ENCODE peak calls at places on chromosomes 5 and 9, in nine cellular contexts. One of them, this sample, is unnamed.

GRCh38 chr5:52794519-52794918 is 6.8 kb downstream of the ITGA1 start:
- DNase-seq in activated CD8-positive, alpha-beta memory T cell treated with anti-CD3 and anti-CD28 coated beads for 4 hours: no peak
- DNase-seq in stimulated activated CD4-positive, alpha-beta T cell treated with anti-CD3 and anti-CD28 coated beads, Interleukin-12 subunit alpha, Interleukin-12 subunit beta, amount 100 ng/mL, for 48 hours: no peak
- DNase-seq in ascending aorta: no peak
- DNase-seq in kidney tubule cell: no peak
- DNase-seq in OCI-LY7: no peak
- DNase-seq in NCI-H1105: no peak
- DNase-seq in K562: no peak
- DNase-seq in naive thymus-derived CD4-positive, alpha-beta T cell: no peak
- DNase-seq in this sample: no peak

GRCh38 chr9:137368431-137369110 is 54.4 kb downstream of the EXD3 start:
- DNase-seq in activated CD8-positive, alpha-beta memory T cell treated with anti-CD3 and anti-CD28 coated beads for 4 hours: no peak
- DNase-seq in stimulated activated CD4-positive, alpha-beta T cell treated with anti-CD3 and anti-CD28 coated beads, Interleukin-12 subunit alpha, Interleukin-12 subunit beta, amount 100 ng/mL, for 48 hours: no peak
- DNase-seq in ascending aorta: peak; percentile 65
- DNase-seq in kidney tubule cell: no peak
- DNase-seq in OCI-LY7: no peak
- DNase-seq in NCI-H1105: no peak
- DNase-seq in K562: no peak
- DNase-seq in naive thymus-derived CD4-positive, alpha-beta T cell: no peak
- DNase-seq in this sample: no peak

GRCh38 chr5:9239626-9240025 is 306.2 kb downstream of the SEMA5A start:
- DNase-seq in activated CD8-positive, alpha-beta memory T cell treated with anti-CD3 and anti-CD28 coated beads for 4 hours: no peak
- DNase-seq in stimulated activated CD4-positive, alpha-beta T cell treated with anti-CD3 and anti-CD28 coated beads, Interleukin-12 subunit alpha, Interleukin-12 subunit beta, amount 100 ng/mL, for 48 hours: no peak
- DNase-seq in ascending aorta: no peak
- DNase-seq in kidney tubule cell: peak; percentile 30
- DNase-seq in OCI-LY7: no peak
- DNase-seq in NCI-H1105: no peak
- DNase-seq in K562: no peak
- DNase-seq in naive thymus-derived CD4-positive, alpha-beta T cell: no peak
- DNase-seq in this sample: no peak

GRCh38 chr5:149941795-149942194 is 2.8 kb downstream of the PDE6A start:
- DNase-seq in activated CD8-positive, alpha-beta memory T cell treated with anti-CD3 and anti-CD28 coated beads for 4 hours: no peak
- DNase-seq in stimulated activated CD4-positive, alpha-beta T cell treated with anti-CD3 and anti-CD28 coated beads, Interleukin-12 subunit alpha, Interleukin-12 subunit beta, amount 100 ng/mL, for 48 hours: no peak
- DNase-seq in ascending aorta: peak; percentile 28
- DNase-seq in kidney tubule cell: no peak
- DNase-seq in OCI-LY7: no peak
- DNase-seq in NCI-H1105: no peak
- DNase-seq in K562: no peak
- DNase-seq in naive thymus-derived CD4-positive, alpha-beta T cell: no peak
- DNase-seq in this sample: no peak

GRCh38 chr5:170228756-170229459 is 3.9 kb upstream of the C5orf58 start:
- DNase-seq in activated CD8-positive, alpha-beta memory T cell treated with anti-CD3 and anti-CD28 coated beads for 4 hours: no peak
- DNase-seq in stimulated activated CD4-positive, alpha-beta T cell treated with anti-CD3 and anti-CD28 coated beads, Interleukin-12 subunit alpha, Interleukin-12 subunit beta, amount 100 ng/mL, for 48 hours: no peak
- DNase-seq in ascending aorta: no peak
- DNase-seq in kidney tubule cell: no peak
- DNase-seq in OCI-LY7: no peak
- DNase-seq in NCI-H1105: no peak
- DNase-seq in K562: no peak
- DNase-seq in naive thymus-derived CD4-positive, alpha-beta T cell: no peak
- DNase-seq in this sample: no peak

GRCh38 chr9:93264338-93265125 is 80.6 kb downstream of the WNK2 start:
- DNase-seq in activated CD8-positive, alpha-beta memory T cell treated with anti-CD3 and anti-CD28 coated beads for 4 hours: no peak
- DNase-seq in stimulated activated CD4-positive, alpha-beta T cell treated with anti-CD3 and anti-CD28 coated beads, Interleukin-12 subunit alpha, Interleukin-12 subunit beta, amount 100 ng/mL, for 48 hours: no peak
- DNase-seq in ascending aorta: peak; percentile 30
- DNase-seq in kidney tubule cell: no peak
- DNase-seq in OCI-LY7: no peak
- DNase-seq in NCI-H1105: no peak
- DNase-seq in K562: no peak
- DNase-seq in naive thymus-derived CD4-positive, alpha-beta T cell: no peak
- DNase-seq in this sample: no peak

GRCh38 chr5:150410524-150411244 is 2.0 kb downstream of the CD74 start:
- DNase-seq in activated CD8-positive, alpha-beta memory T cell treated with anti-CD3 and anti-CD28 coated beads for 4 hours: no peak
- DNase-seq in stimulated activated CD4-positive, alpha-beta T cell treated with anti-CD3 and anti-CD28 coated beads, Interleukin-12 subunit alpha, Interleukin-12 subunit beta, amount 100 ng/mL, for 48 hours: peak; percentile 29
- DNase-seq in ascending aorta: peak; percentile 86
- DNase-seq in kidney tubule cell: peak; percentile 73
- DNase-seq in OCI-LY7: peak; percentile 96
- DNase-seq in NCI-H1105: peak; percentile 26
- DNase-seq in K562: no peak
- DNase-seq in naive thymus-derived CD4-positive, alpha-beta T cell: no peak
- DNase-seq in this sample: peak; percentile 85

GRCh38 chr9:116152390-116152789 is 1.2 kb upstream of the PAPPA start:
- DNase-seq in activated CD8-positive, alpha-beta memory T cell treated with anti-CD3 and anti-CD28 coated beads for 4 hours: no peak
- DNase-seq in stimulated activated CD4-positive, alpha-beta T cell treated with anti-CD3 and anti-CD28 coated beads, Interleukin-12 subunit alpha, Interleukin-12 subunit beta, amount 100 ng/mL, for 48 hours: no peak
- DNase-seq in ascending aorta: no peak
- DNase-seq in kidney tubule cell: peak; percentile 61
- DNase-seq in OCI-LY7: no peak
- DNase-seq in NCI-H1105: no peak
- DNase-seq in K562: peak; percentile 14
- DNase-seq in naive thymus-derived CD4-positive, alpha-beta T cell: no peak
- DNase-seq in this sample: no peak

GRCh38 chr9:71647094-71647591 is 121.2 kb downstream of the CEMIP2 start:
- DNase-seq in activated CD8-positive, alpha-beta memory T cell treated with anti-CD3 and anti-CD28 coated beads for 4 hours: no peak
- DNase-seq in stimulated activated CD4-positive, alpha-beta T cell treated with anti-CD3 and anti-CD28 coated beads, Interleukin-12 subunit alpha, Interleukin-12 subunit beta, amount 100 ng/mL, for 48 hours: no peak
- DNase-seq in ascending aorta: peak; percentile 79
- DNase-seq in kidney tubule cell: peak; percentile 69
- DNase-seq in OCI-LY7: no peak
- DNase-seq in NCI-H1105: no peak
- DNase-seq in K562: peak; percentile 61
- DNase-seq in naive thymus-derived CD4-positive, alpha-beta T cell: no peak
- DNase-seq in this sample: no peak

GRCh38 chr9:93254806-93255519 is 71.0 kb downstream of the WNK2 start:
- DNase-seq in activated CD8-positive, alpha-beta memory T cell treated with anti-CD3 and anti-CD28 coated beads for 4 hours: no peak
- DNase-seq in stimulated activated CD4-positive, alpha-beta T cell treated with anti-CD3 and anti-CD28 coated beads, Interleukin-12 subunit alpha, Interleukin-12 subunit beta, amount 100 ng/mL, for 48 hours: no peak
- DNase-seq in ascending aorta: peak; percentile 52
- DNase-seq in kidney tubule cell: no peak
- DNase-seq in OCI-LY7: no peak
- DNase-seq in NCI-H1105: peak; percentile 64
- DNase-seq in K562: no peak
- DNase-seq in naive thymus-derived CD4-positive, alpha-beta T cell: peak; percentile 2
- DNase-seq in this sample: no peak

GRCh38 chr5:65663804-65664521 is 39.1 kb downstream of the SHLD3 start:
- DNase-seq in activated CD8-positive, alpha-beta memory T cell treated with anti-CD3 and anti-CD28 coated beads for 4 hours: no peak
- DNase-seq in stimulated activated CD4-positive, alpha-beta T cell treated with anti-CD3 and anti-CD28 coated beads, Interleukin-12 subunit alpha, Interleukin-12 subunit beta, amount 100 ng/mL, for 48 hours: no peak
- DNase-seq in ascending aorta: no peak
- DNase-seq in kidney tubule cell: peak; percentile 17
- DNase-seq in OCI-LY7: no peak
- DNase-seq in NCI-H1105: no peak
- DNase-seq in K562: no peak
- DNase-seq in naive thymus-derived CD4-positive, alpha-beta T cell: no peak
- DNase-seq in this sample: no peak

GRCh38 chr9:2087500-2088313 is 72.6 kb downstream of the SMARCA2 start:
- DNase-seq in activated CD8-positive, alpha-beta memory T cell treated with anti-CD3 and anti-CD28 coated beads for 4 hours: no peak
- DNase-seq in stimulated activated CD4-positive, alpha-beta T cell treated with anti-CD3 and anti-CD28 coated beads, Interleukin-12 subunit alpha, Interleukin-12 subunit beta, amount 100 ng/mL, for 48 hours: no peak
- DNase-seq in ascending aorta: no peak
- DNase-seq in kidney tubule cell: peak; percentile 57
- DNase-seq in OCI-LY7: peak; percentile 71
- DNase-seq in NCI-H1105: no peak
- DNase-seq in K562: peak; percentile 37
- DNase-seq in naive thymus-derived CD4-positive, alpha-beta T cell: no peak
- DNase-seq in this sample: peak; percentile 66

GRCh38 chr5:154588091-154588762 is 110.2 kb upstream of the HAND1 start:
- DNase-seq in activated CD8-positive, alpha-beta memory T cell treated with anti-CD3 and anti-CD28 coated beads for 4 hours: no peak
- DNase-seq in stimulated activated CD4-positive, alpha-beta T cell treated with anti-CD3 and anti-CD28 coated beads, Interleukin-12 subunit alpha, Interleukin-12 subunit beta, amount 100 ng/mL, for 48 hours: no peak
- DNase-seq in ascending aorta: no peak
- DNase-seq in kidney tubule cell: no peak
- DNase-seq in OCI-LY7: no peak
- DNase-seq in NCI-H1105: no peak
- DNase-seq in K562: no peak
- DNase-seq in naive thymus-derived CD4-positive, alpha-beta T cell: no peak
- DNase-seq in this sample: no peak

GRCh38 chr5:132821350-132821749 is 8.2 kb downstream of the SOWAHA start:
- DNase-seq in activated CD8-positive, alpha-beta memory T cell treated with anti-CD3 and anti-CD28 coated beads for 4 hours: no peak
- DNase-seq in stimulated activated CD4-positive, alpha-beta T cell treated with anti-CD3 and anti-CD28 coated beads, Interleukin-12 subunit alpha, Interleukin-12 subunit beta, amount 100 ng/mL, for 48 hours: no peak
- DNase-seq in ascending aorta: no peak
- DNase-seq in kidney tubule cell: no peak
- DNase-seq in OCI-LY7: no peak
- DNase-seq in NCI-H1105: no peak
- DNase-seq in K562: no peak
- DNase-seq in naive thymus-derived CD4-positive, alpha-beta T cell: no peak
- DNase-seq in this sample: no peak

GRCh38 chr9:136791466-136792276 is 527 bp downstream of the TMEM141 start:
- DNase-seq in activated CD8-positive, alpha-beta memory T cell treated with anti-CD3 and anti-CD28 coated beads for 4 hours: peak; percentile 40
- DNase-seq in stimulated activated CD4-positive, alpha-beta T cell treated with anti-CD3 and anti-CD28 coated beads, Interleukin-12 subunit alpha, Interleukin-12 subunit beta, amount 100 ng/mL, for 48 hours: peak; percentile 42
- DNase-seq in ascending aorta: peak; percentile 75
- DNase-seq in kidney tubule cell: peak; percentile 78
- DNase-seq in OCI-LY7: peak; percentile 72
- DNase-seq in NCI-H1105: no peak
- DNase-seq in K562: peak; percentile 37
- DNase-seq in naive thymus-derived CD4-positive, alpha-beta T cell: peak; percentile 64
- DNase-seq in this sample: peak; percentile 64

GRCh38 chr9:135992486-135993408 is 31.6 kb upstream of the UBAC1 start:
- DNase-seq in activated CD8-positive, alpha-beta memory T cell treated with anti-CD3 and anti-CD28 coated beads for 4 hours: no peak
- DNase-seq in stimulated activated CD4-positive, alpha-beta T cell treated with anti-CD3 and anti-CD28 coated beads, Interleukin-12 subunit alpha, Interleukin-12 subunit beta, amount 100 ng/mL, for 48 hours: peak; percentile 23
- DNase-seq in ascending aorta: peak; percentile 88
- DNase-seq in kidney tubule cell: peak; percentile 70
- DNase-seq in OCI-LY7: peak; percentile 88
- DNase-seq in NCI-H1105: peak; percentile 71
- DNase-seq in K562: peak; percentile 81
- DNase-seq in naive thymus-derived CD4-positive, alpha-beta T cell: peak; percentile 20
- DNase-seq in this sample: no peak

GRCh38 chr9:129889936-129890717 is 54.9 kb downstream of the USP20 start:
- DNase-seq in activated CD8-positive, alpha-beta memory T cell treated with anti-CD3 and anti-CD28 coated beads for 4 hours: peak; percentile 64
- DNase-seq in stimulated activated CD4-positive, alpha-beta T cell treated with anti-CD3 and anti-CD28 coated beads, Interleukin-12 subunit alpha, Interleukin-12 subunit beta, amount 100 ng/mL, for 48 hours: peak; percentile 80
- DNase-seq in ascending aorta: no peak
- DNase-seq in kidney tubule cell: no peak
- DNase-seq in OCI-LY7: no peak
- DNase-seq in NCI-H1105: no peak
- DNase-seq in K562: no peak
- DNase-seq in naive thymus-derived CD4-positive, alpha-beta T cell: no peak
- DNase-seq in this sample: no peak

GRCh38 chr5:54836959-54837534 is 148.3 kb downstream of the ESM1 start:
- DNase-seq in activated CD8-positive, alpha-beta memory T cell treated with anti-CD3 and anti-CD28 coated beads for 4 hours: no peak
- DNase-seq in stimulated activated CD4-positive, alpha-beta T cell treated with anti-CD3 and anti-CD28 coated beads, Interleukin-12 subunit alpha, Interleukin-12 subunit beta, amount 100 ng/mL, for 48 hours: no peak
- DNase-seq in ascending aorta: no peak
- DNase-seq in kidney tubule cell: no peak
- DNase-seq in OCI-LY7: no peak
- DNase-seq in NCI-H1105: no peak
- DNase-seq in K562: no peak
- DNase-seq in naive thymus-derived CD4-positive, alpha-beta T cell: no peak
- DNase-seq in this sample: no peak

GRCh38 chr9:93297659-93298497 is 113.9 kb downstream of the WNK2 start:
- DNase-seq in activated CD8-positive, alpha-beta memory T cell treated with anti-CD3 and anti-CD28 coated beads for 4 hours: no peak
- DNase-seq in stimulated activated CD4-positive, alpha-beta T cell treated with anti-CD3 and anti-CD28 coated beads, Interleukin-12 subunit alpha, Interleukin-12 subunit beta, amount 100 ng/mL, for 48 hours: no peak
- DNase-seq in ascending aorta: no peak
- DNase-seq in kidney tubule cell: no peak
- DNase-seq in OCI-LY7: no peak
- DNase-seq in NCI-H1105: peak; percentile 65
- DNase-seq in K562: no peak
- DNase-seq in naive thymus-derived CD4-positive, alpha-beta T cell: no peak
- DNase-seq in this sample: no peak

GRCh38 chr9:38039907-38040682 is 28.9 kb downstream of the SHB start:
- DNase-seq in activated CD8-positive, alpha-beta memory T cell treated with anti-CD3 and anti-CD28 coated beads for 4 hours: no peak
- DNase-seq in stimulated activated CD4-positive, alpha-beta T cell treated with anti-CD3 and anti-CD28 coated beads, Interleukin-12 subunit alpha, Interleukin-12 subunit beta, amount 100 ng/mL, for 48 hours: no peak
- DNase-seq in ascending aorta: no peak
- DNase-seq in kidney tubule cell: no peak
- DNase-seq in OCI-LY7: no peak
- DNase-seq in NCI-H1105: no peak
- DNase-seq in K562: peak; percentile 81
- DNase-seq in naive thymus-derived CD4-positive, alpha-beta T cell: no peak
- DNase-seq in this sample: no peak

GRCh38 chr9:125912667-125913066 is 165.5 kb downstream of the PBX3 start:
- DNase-seq in activated CD8-positive, alpha-beta memory T cell treated with anti-CD3 and anti-CD28 coated beads for 4 hours: no peak
- DNase-seq in stimulated activated CD4-positive, alpha-beta T cell treated with anti-CD3 and anti-CD28 coated beads, Interleukin-12 subunit alpha, Interleukin-12 subunit beta, amount 100 ng/mL, for 48 hours: no peak
- DNase-seq in ascending aorta: no peak
- DNase-seq in kidney tubule cell: no peak
- DNase-seq in OCI-LY7: no peak
- DNase-seq in NCI-H1105: no peak
- DNase-seq in K562: no peak
- DNase-seq in naive thymus-derived CD4-positive, alpha-beta T cell: no peak
- DNase-seq in this sample: no peak

GRCh38 chr5:116037236-116037822 is 5.1 kb downstream of the ARL14EPL start:
- DNase-seq in activated CD8-positive, alpha-beta memory T cell treated with anti-CD3 and anti-CD28 coated beads for 4 hours: no peak
- DNase-seq in stimulated activated CD4-positive, alpha-beta T cell treated with anti-CD3 and anti-CD28 coated beads, Interleukin-12 subunit alpha, Interleukin-12 subunit beta, amount 100 ng/mL, for 48 hours: no peak
- DNase-seq in ascending aorta: no peak
- DNase-seq in kidney tubule cell: peak; percentile 30
- DNase-seq in OCI-LY7: no peak
- DNase-seq in NCI-H1105: no peak
- DNase-seq in K562: no peak
- DNase-seq in naive thymus-derived CD4-positive, alpha-beta T cell: no peak
- DNase-seq in this sample: no peak

GRCh38 chr5:103216137-103216536 is 42.4 kb upstream of the MACIR start:
- DNase-seq in activated CD8-positive, alpha-beta memory T cell treated with anti-CD3 and anti-CD28 coated beads for 4 hours: no peak
- DNase-seq in stimulated activated CD4-positive, alpha-beta T cell treated with anti-CD3 and anti-CD28 coated beads, Interleukin-12 subunit alpha, Interleukin-12 subunit beta, amount 100 ng/mL, for 48 hours: no peak
- DNase-seq in ascending aorta: no peak
- DNase-seq in kidney tubule cell: peak; percentile 64
- DNase-seq in OCI-LY7: no peak
- DNase-seq in NCI-H1105: no peak
- DNase-seq in K562: no peak
- DNase-seq in naive thymus-derived CD4-positive, alpha-beta T cell: no peak
- DNase-seq in this sample: no peak